ENCODE peak calls at places on chromosome 12, in seven cellular contexts. Z, Y, B, M, F, O and D are unnamed samples.

GRCh38 chr12:109752117-109753053 is 38.8 kb downstream of the FAM222A start:
- DNase-seq in Z (no peak), Y (no peak), B (no peak), M (no peak), F (no peak), O (no peak), D (no peak)

GRCh38 chr12:40726366-40726765 is 34.1 kb downstream of the CNTN1 start:
- DNase-seq in Z (no peak), Y (no peak), B (no peak), M (no peak), F (no peak), O (no peak), D (no peak)

GRCh38 chr12:14207946-14208612 is 157.4 kb upstream of the ATF7IP start:
- DNase-seq in Z (no peak), Y (no peak), B (no peak), M (no peak), F (no peak), O (no peak), D (no peak)

GRCh38 chr12:57146925-57147640 is at the start of gene LRP1-AS:
- DNase-seq in Z (no peak), Y (no peak), B (no peak), M (no peak), F (no peak), O (no peak), D (no peak)

GRCh38 chr12:79973774-79974173 is 38.9 kb upstream of the PPP1R12A start:
- DNase-seq in Z (no peak), Y (no peak), B (no peak), M (no peak), F (no peak), O (no peak), D (no peak)

GRCh38 chr12:6280053-6280469 is 30.4 kb upstream of the PLEKHG6 start:
- DNase-seq in Z (no peak), Y (no peak), B (no peak), M (peak; percentile 77), F (peak; percentile 93), O (no peak), D (no peak)

GRCh38 chr12:989751-990278 is 1.2 kb upstream of the ERC1 start:
- DNase-seq in Z (peak; percentile 64), Y (no peak), B (no peak), M (peak; percentile 85), F (peak; percentile 78), O (no peak), D (no peak)

GRCh38 chr12:105949391-105949790 is 189.4 kb downstream of the NUAK1 start:
- DNase-seq in Z (no peak), Y (no peak), B (no peak), M (no peak), F (no peak), O (no peak), D (no peak)

GRCh38 chr12:47602330-47602729 is 103.5 kb downstream of the RPAP3 start:
- DNase-seq in Z (no peak), Y (no peak), B (no peak), M (peak; percentile 47), F (no peak), O (no peak), D (no peak)

GRCh38 chr12:93913845-93914244 is 234.5 kb upstream of the PLXNC1 start:
- DNase-seq in Z (no peak), Y (no peak), B (no peak), M (peak; percentile 63), F (peak; percentile 43), O (no peak), D (no peak)

GRCh38 chr12:132955094-132955932 is 793 bp downstream of the ZNF605 start:
- DNase-seq in Z (peak; percentile 82), Y (peak; percentile 8), B (peak; percentile 23), M (peak; percentile 78), F (peak; percentile 81), O (peak; percentile 45), D (peak; percentile 58)

GRCh38 chr12:22740656-22741350 is 115.8 kb downstream of the ETNK1 start:
- DNase-seq in Z (no peak), Y (no peak), B (no peak), M (no peak), F (no peak), O (no peak), D (no peak)

GRCh38 chr12:26808766-26809460 is 24.1 kb downstream of the ITPR2 start:
- DNase-seq in Z (no peak), Y (no peak), B (no peak), M (no peak), F (no peak), O (peak; percentile 45), D (no peak)

GRCh38 chr12:46839964-46840363 is 14.2 kb upstream of the SLC38A4 start:
- DNase-seq in Z (no peak), Y (no peak), B (no peak), M (no peak), F (no peak), O (no peak), D (no peak)

GRCh38 chr12:124804011-124804621 is 59.5 kb downstream of the SCARB1 start:
- DNase-seq in Z (peak; percentile 53), Y (no peak), B (peak; percentile 30), M (peak; percentile 44), F (peak; percentile 28), O (no peak), D (peak; percentile 8)

GRCh38 chr12:101777978-101778377 is 38.7 kb upstream of the SYCP3 start:
- DNase-seq in Z (no peak), Y (no peak), B (no peak), M (no peak), F (no peak), O (no peak), D (no peak)

GRCh38 chr12:9940370-9940769 is 8.2 kb upstream of the CLEC2A start:
- DNase-seq in Z (peak; percentile 17), Y (no peak), B (no peak), M (peak; percentile 46), F (peak; percentile 17), O (no peak), D (no peak)

GRCh38 chr12:105812356-105812755 is 326.4 kb downstream of the NUAK1 start:
- DNase-seq in Z (no peak), Y (no peak), B (no peak), M (no peak), F (no peak), O (no peak), D (no peak)

GRCh38 chr12:5096241-5096880 is 52.7 kb downstream of the KCNA5 start:
- DNase-seq in Z (no peak), Y (no peak), B (no peak), M (peak; percentile 25), F (peak; percentile 74), O (no peak), D (no peak)

GRCh38 chr12:112577473-112578334 is 159.0 kb downstream of the PTPN11 start:
- DNase-seq in Z (no peak), Y (no peak), B (no peak), M (no peak), F (no peak), O (peak; percentile 34), D (peak; percentile 23)

GRCh38 chr12:2084553-2085296 is 31.9 kb downstream of the CACNA1C start:
- DNase-seq in Z (peak; percentile 49), Y (no peak), B (no peak), M (peak; percentile 47), F (peak; percentile 77), O (no peak), D (no peak)

GRCh38 chr12:116691636-116692035 is 46.2 kb downstream of the SPRING1 start:
- DNase-seq in Z (no peak), Y (no peak), B (no peak), M (no peak), F (no peak), O (no peak), D (no peak)
- TF ChIP-seq CTCF in Z (no peak), Y (no peak), B (no peak), M (no peak), F (no peak), O (no peak), D (no peak)

DNA sequence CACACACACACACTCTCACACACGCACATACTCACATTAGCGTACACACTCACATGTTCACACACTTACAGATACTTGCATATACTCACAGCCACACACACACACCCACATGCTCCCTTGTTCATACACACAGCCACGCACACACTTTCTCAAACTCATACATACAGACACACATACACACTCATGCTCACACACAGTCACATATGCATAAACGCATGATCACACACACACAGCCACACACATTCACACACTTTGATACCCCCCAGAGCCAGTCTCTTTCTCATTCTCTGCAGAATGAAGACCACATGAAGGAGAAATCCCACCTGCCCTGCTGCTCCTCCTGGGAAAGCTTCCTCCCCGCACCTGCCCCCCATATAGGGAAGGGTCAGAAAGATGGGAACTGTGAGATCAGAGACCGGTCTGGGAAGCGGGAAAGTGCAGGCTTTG is 105.0 kb upstream of the MED13L start:
- DNase-seq in Z (no peak), Y (peak; percentile 12), B (no peak), M (peak; percentile 44), F (peak; percentile 48), O (no peak), D (no peak)
- TF ChIP-seq CTCF in Z (no peak), Y (no peak), B (no peak), M (no peak), F (no peak), O (no peak), D (no peak)

GRCh38 chr12:67223225-67223624 is 45.9 kb upstream of the CAND1 start:
- DNase-seq in Z (no peak), Y (no peak), B (no peak), M (no peak), F (no peak), O (no peak), D (no peak)

GRCh38 chr12:67222302-67222701 is 46.9 kb upstream of the CAND1 start:
- DNase-seq in Z (peak; percentile 15), Y (peak; percentile 12), B (no peak), M (peak; percentile 65), F (no peak), O (no peak), D (no peak)

GRCh38 chr12:67217647-67218046 is 51.5 kb upstream of the CAND1 start:
- DNase-seq in Z (no peak), Y (no peak), B (no peak), M (no peak), F (no peak), O (no peak), D (no peak)

DNA sequence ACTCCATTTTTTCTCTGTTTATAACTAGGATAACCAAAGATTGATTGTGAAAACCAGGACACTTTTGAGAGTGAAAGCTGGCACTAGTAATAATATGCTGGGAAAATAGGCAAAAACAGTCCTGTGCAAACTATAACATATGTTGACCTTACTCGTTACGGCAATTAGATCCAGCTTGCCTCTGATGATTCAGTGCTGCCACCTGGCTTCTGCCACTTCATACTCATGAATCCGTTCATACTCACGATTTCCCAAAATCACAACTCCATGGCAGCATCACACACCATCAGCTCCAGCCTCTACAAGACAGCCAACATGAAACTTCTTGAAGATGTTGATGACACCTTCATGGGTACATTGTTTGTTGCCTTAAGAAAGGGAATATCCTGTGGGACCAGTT is 49.1 kb upstream of the CAND1 start:
- DNase-seq in Z (peak; percentile 15), Y (peak; percentile 16), B (no peak), M (peak; percentile 19), F (no peak), O (no peak), D (no peak)
- TF ChIP-seq CTCF in Z (no peak), Y (no peak), B (peak; percentile 36), M (peak; percentile 44), F (no peak), O (no peak), D (no peak)

GRCh38 chr12:37672655-37673260 is 643.8 kb upstream of the ALG10B start:
- DNase-seq in Z (peak; percentile 34), Y (no peak), B (no peak), M (peak; percentile 8), F (no peak), O (no peak), D (no peak)
- TF ChIP-seq CTCF in Z (peak; percentile 14), Y (peak; percentile 62), B (peak; percentile 23), M (peak; percentile 26), F (no peak), O (no peak), D (no peak)